ENCODE peak calls at places on chromosome 5, in five cellular contexts. E is AG20443; Q is lower leg skin; F is cardiac muscle cell; H is stimulated activated CD4-positive, alpha-beta T cell treated with anti-CD3 and anti-CD28 coated beads, Interleukin-15, amount 100 ng/mL, for 24 hours. O is an unnamed sample.

GRCh38 chr5:170357853-170358497 is 31.2 kb downstream of the KCNMB1 start:
- DNase-seq in F (no peak), E (no peak), H (no peak), Q (peak), O (peak)

GRCh38 chr5:160496784-160497183 is 75.1 kb downstream of the PTTG1 start:
- DNase-seq in E (no peak), H (peak), Q (no peak), F (no peak), O (no peak)

GRCh38 chr5:7415123-7415522 is 19.2 kb downstream of the ADCY2 start:
- DNase-seq in E (no peak), F (no peak), Q (no peak), H (no peak), O (no peak)

GRCh38 chr5:1834022-1834551 is 32.9 kb downstream of the NDUFS6 start:
- DNase-seq in Q (no peak), E (no peak), H (no peak), F (no peak), O (peak)

GRCh38 chr5:96752341-96753016 is 55.3 kb downstream of the ERAP1 start:
- DNase-seq in Q (no peak), H (no peak), F (peak), E (peak), O (no peak)

GRCh38 chr5:40172721-40173120 is 507.0 kb upstream of the PTGER4 start:
- DNase-seq in E (no peak), H (no peak), F (no peak), Q (no peak), O (no peak)

GRCh38 chr5:76331139-76331538 is 71.9 kb upstream of the IQGAP2 start:
- DNase-seq in E (no peak), F (no peak), H (peak), Q (no peak), O (no peak)

GRCh38 chr5:9853309-9853708 is 223.2 kb upstream of the TAS2R1 start:
- DNase-seq in H (no peak), E (no peak), Q (no peak), F (no peak), O (no peak)

GRCh38 chr5:178333821-178334481 is 101.3 kb upstream of the PHYKPL start:
- DNase-seq in F (no peak), Q (no peak), E (no peak), H (no peak), O (peak)

GRCh38 chr5:6311568-6312501 is 66.5 kb downstream of the MED10 start:
- DNase-seq in H (no peak), E (no peak), F (no peak), Q (no peak), O (peak)

GRCh38 chr5:170338933-170339779 is 41.6 kb upstream of the LCP2 start:
- DNase-seq in Q (peak), E (no peak), H (peak), F (no peak), O (peak)

GRCh38 chr5:16567365-16567764 is 49.4 kb downstream of the RETREG1 start:
- DNase-seq in E (no peak), F (no peak), H (no peak), Q (no peak), O (no peak)

GRCh38 chr5:42579320-42579719 is 156.1 kb downstream of the GHR start:
- DNase-seq in Q (no peak), F (no peak), E (no peak), H (no peak), O (no peak)

GRCh38 chr5:139140631-139141071 is 57.5 kb downstream of the SIL1 start:
- DNase-seq in E (peak), H (no peak), F (no peak), Q (no peak), O (no peak)

GRCh38 chr5:40720071-40720470 is 35.7 kb downstream of the TTC33 start:
- DNase-seq in H (no peak), E (no peak), Q (no peak), F (no peak), O (no peak)

O was measured in cardiac septum.